ENCODE peak calls at places on chromosomes 5 and 9, in eight cellular contexts. I, Y, A, K, D, S, P and C are unnamed samples.

GRCh38 chr9:13728917-13729811 is 449.7 kb upstream of the MPDZ start:
- DNase-seq in I (no peak), Y (peak; percentile 29), A (no peak), K (no peak), D (no peak), S (no peak), P (no peak), C (no peak)

GRCh38 chr5:18281947-18282557 is 647.8 kb downstream of the TAF11L14 start:
- DNase-seq in I (peak; percentile 9), Y (peak; percentile 62), A (peak; percentile 51), K (peak; percentile 50), D (peak; percentile 32), S (no peak), P (peak; percentile 77), C (peak; percentile 17)

GRCh38 chr9:76336027-76336426 is 58.2 kb downstream of the RFK start:
- DNase-seq in I (no peak), Y (no peak), A (no peak), K (no peak), D (no peak), S (no peak), P (no peak), C (no peak)

GRCh38 chr5:159441441-159441840 is 111.2 kb upstream of the IL12B start:
- DNase-seq in I (no peak), Y (no peak), A (peak; percentile 31), K (peak; percentile 74), D (peak; percentile 68), S (peak; percentile 63), P (peak; percentile 58), C (peak; percentile 16)

GRCh38 chr9:28453918-28454317 is 880.6 kb upstream of the C9orf72 start:
- DNase-seq in I (no peak), Y (no peak), A (no peak), K (no peak), D (no peak), S (no peak), P (no peak), C (no peak)

GRCh38 chr9:13529321-13530104 is 250.0 kb upstream of the MPDZ start:
- DNase-seq in I (no peak), Y (no peak), A (no peak), K (no peak), D (no peak), S (no peak), P (no peak), C (no peak)

GRCh38 chr5:1896602-1897376 is 14.1 kb upstream of the IRX4 start:
- DNase-seq in I (no peak), Y (no peak), A (no peak), K (no peak), D (no peak), S (no peak), P (no peak), C (no peak)

GRCh38 chr5:14854806-14855205 is 16.8 kb downstream of the ANKH start:
- DNase-seq in I (no peak), Y (no peak), A (no peak), K (no peak), D (no peak), S (no peak), P (no peak), C (no peak)

GRCh38 chr5:68067353-68067752 is 148.2 kb upstream of the PIK3R1 start:
- DNase-seq in I (no peak), Y (no peak), A (no peak), K (no peak), D (no peak), S (no peak), P (no peak), C (no peak)

GRCh38 chr5:10826971-10827370 is 65.9 kb upstream of the DAP start:
- DNase-seq in I (no peak), Y (no peak), A (no peak), K (no peak), D (no peak), S (no peak), P (no peak), C (no peak)

GRCh38 chr5:112616812-112617547 is 120.7 kb upstream of the APC start:
- DNase-seq in I (no peak), Y (no peak), A (no peak), K (no peak), D (no peak), S (no peak), P (no peak), C (no peak)

GRCh38 chr9:137268538-137269201 is 8.9 kb upstream of the TOR4A start:
- DNase-seq in I (no peak), Y (no peak), A (no peak), K (no peak), D (no peak), S (no peak), P (no peak), C (no peak)

GRCh38 chr5:135385576-135385975 is 13.5 kb downstream of the MACROH2A1 start:
- DNase-seq in I (no peak), Y (no peak), A (no peak), K (no peak), D (no peak), S (no peak), P (no peak), C (no peak)

GRCh38 chr5:174531782-174532191 is 192.6 kb upstream of the MSX2 start:
- DNase-seq in I (no peak), Y (no peak), A (no peak), K (no peak), D (no peak), S (no peak), P (no peak), C (no peak)

GRCh38 chr5:74164725-74165226 is 475.8 kb downstream of the ENC1 start:
- DNase-seq in I (no peak), Y (no peak), A (peak; percentile 47), K (no peak), D (no peak), S (no peak), P (no peak), C (no peak)

GRCh38 chr5:150661086-150661485 is at the start of gene MYOZ3:
- DNase-seq in I (no peak), Y (no peak), A (peak; percentile 34), K (peak; percentile 6), D (no peak), S (no peak), P (no peak), C (no peak)

GRCh38 chr5:90548069-90548593 is 10.5 kb upstream of the ADGRV1 start:
- DNase-seq in I (no peak), Y (no peak), A (no peak), K (peak; percentile 46), D (peak; percentile 32), S (no peak), P (peak; percentile 80), C (peak; percentile 66)

GRCh38 chr5:128537306-128537998 is 593 bp downstream of the FBN2 start:
- DNase-seq in I (peak; percentile 56), Y (peak; percentile 55), A (peak; percentile 14), K (peak; percentile 67), D (peak; percentile 60), S (peak; percentile 75), P (peak; percentile 45), C (no peak)

GRCh38 chr9:72554221-72554641 is 32.8 kb downstream of the TMC1 start:
- DNase-seq in I (no peak), Y (peak; percentile 89), A (no peak), K (peak; percentile 34), D (no peak), S (no peak), P (peak; percentile 94), C (peak; percentile 73)

GRCh38 chr5:149416977-149417713 is 38.1 kb upstream of the IL17B start:
- DNase-seq in I (no peak), Y (peak; percentile 91), A (peak; percentile 60), K (no peak), D (no peak), S (no peak), P (no peak), C (no peak)

GRCh38 chr5:17405976-17406876 is 91.8 kb upstream of the TAF11L2 start:
- DNase-seq in I (no peak), Y (peak; percentile 25), A (no peak), K (no peak), D (no peak), S (no peak), P (no peak), C (no peak)

GRCh38 chr9:32992596-32993238 is 8.7 kb downstream of the APTX start:
- DNase-seq in I (no peak), Y (peak; percentile 28), A (no peak), K (no peak), D (no peak), S (no peak), P (no peak), C (no peak)

GRCh38 chr5:175796536-175797499 is 74.6 kb upstream of the CPLX2 start:
- DNase-seq in I (peak; percentile 95), Y (peak; percentile 74), A (peak; percentile 80), K (peak; percentile 94), D (peak; percentile 96), S (peak; percentile 95), P (peak; percentile 74), C (peak; percentile 68)

GRCh38 chr9:132268725-132269352 is 85.9 kb downstream of the SETX start:
- DNase-seq in I (peak; percentile 71), Y (peak; percentile 67), A (peak; percentile 70), K (peak; percentile 85), D (peak; percentile 84), S (peak; percentile 87), P (peak; percentile 79), C (peak; percentile 39)

GRCh38 chr5:109757490-109757889 is 67.8 kb downstream of the MAN2A1 start:
- DNase-seq in I (no peak), Y (no peak), A (no peak), K (no peak), D (no peak), S (no peak), P (no peak), C (no peak)

GRCh38 chr9:115413304-115413703 is 295.3 kb upstream of the TNC start:
- DNase-seq in I (no peak), Y (no peak), A (no peak), K (no peak), D (no peak), S (no peak), P (no peak), C (no peak)
- H3K4me2 ChIP-seq in I (no peak overlapping the region), Y (no peak overlapping the region), A (no peak overlapping the region), K (no peak overlapping the region), D (no peak overlapping the region), S (no peak overlapping the region), P (no peak overlapping the region), C (no peak overlapping the region)

GRCh38 chr9:17627641-17628040 is 48.8 kb downstream of the SH3GL2 start:
- DNase-seq in I (no peak), Y (peak; percentile 67), A (no peak), K (no peak), D (no peak), S (no peak), P (no peak), C (no peak)
- H3K4me2 ChIP-seq in I (no peak overlapping the region), Y (no peak overlapping the region), A (no peak overlapping the region), K (no peak overlapping the region), D (no peak overlapping the region), S (no peak overlapping the region), P (no peak overlapping the region), C (no peak overlapping the region)

DNA sequence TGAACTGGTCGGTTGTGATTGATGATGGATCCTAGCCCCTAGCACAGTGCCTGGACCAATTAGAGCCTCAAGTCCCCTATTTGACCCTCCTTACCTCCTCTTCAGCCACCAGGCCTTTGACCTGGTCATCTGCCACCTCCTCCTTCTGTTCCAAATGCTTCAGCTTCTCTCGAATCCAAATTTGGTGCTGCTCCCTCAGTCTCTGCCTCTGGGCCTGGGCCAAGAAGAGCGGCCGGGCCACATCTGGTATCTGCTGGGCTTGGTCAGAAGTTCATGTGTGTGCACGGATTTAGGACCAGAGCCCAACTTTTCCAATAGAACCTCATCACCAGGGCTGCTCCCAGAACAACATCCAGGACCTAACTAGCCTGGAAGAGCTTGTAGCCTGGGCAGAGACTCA is 6.5 kb downstream of the SLC35A4 start:
- DNase-seq in I (no peak), Y (no peak), A (no peak), K (no peak), D (no peak), S (no peak), P (no peak), C (no peak)
- H3K4me2 ChIP-seq in I (no peak overlapping the region), Y (no peak overlapping the region), A (no peak overlapping the region), K (no peak overlapping the region), D (no peak overlapping the region), S (no peak overlapping the region), P (no peak overlapping the region), C (no peak overlapping the region)

GRCh38 chr9:126016579-126017290 is 269.6 kb downstream of the PBX3 start:
- DNase-seq in I (no peak), Y (no peak), A (no peak), K (no peak), D (no peak), S (no peak), P (no peak), C (no peak)
- H3K4me2 ChIP-seq in I (no peak overlapping the region), Y (no peak overlapping the region), A (no peak overlapping the region), K (no peak overlapping the region), D (no peak overlapping the region), S (no peak overlapping the region), P (no peak overlapping the region), C (no peak overlapping the region)